ENCODE peak calls at places on chromosome 14, in five cellular contexts. One of them, this sample, is unnamed.

GRCh38 chr14:61653507-61653906 is 41.8 kb upstream of the HIF1A start:
- DNase-seq in tibial nerve: no peak
- DNase-seq in psoas muscle: no peak
- DNase-seq in hepatocyte: peak
- DNase-seq in lower lobe of right lung: no peak
- DNase-seq in this sample: peak

GRCh38 chr14:91279354-91279753 is 34.9 kb upstream of the GPR68 start:
- DNase-seq in tibial nerve: no peak
- DNase-seq in psoas muscle: peak
- DNase-seq in hepatocyte: no peak
- DNase-seq in lower lobe of right lung: peak
- DNase-seq in this sample: no peak

GRCh38 chr14:61460853-61461611 is 139.7 kb downstream of the PRKCH start:
- DNase-seq in tibial nerve: no peak
- DNase-seq in psoas muscle: no peak
- DNase-seq in hepatocyte: no peak
- DNase-seq in lower lobe of right lung: no peak
- DNase-seq in this sample: no peak

GRCh38 chr14:68263563-68264350 is 444.2 kb downstream of the RAD51B start:
- DNase-seq in tibial nerve: no peak
- DNase-seq in psoas muscle: no peak
- DNase-seq in hepatocyte: no peak
- DNase-seq in lower lobe of right lung: no peak
- DNase-seq in this sample: no peak

GRCh38 chr14:91230363-91231035 is 14.0 kb downstream of the GPR68 start:
- DNase-seq in tibial nerve: no peak
- DNase-seq in psoas muscle: no peak
- DNase-seq in hepatocyte: no peak
- DNase-seq in lower lobe of right lung: no peak
- DNase-seq in this sample: no peak

GRCh38 chr14:78135450-78135891 is 34.7 kb upstream of the NRXN3 start:
- DNase-seq in tibial nerve: no peak
- DNase-seq in psoas muscle: no peak
- DNase-seq in hepatocyte: no peak
- DNase-seq in lower lobe of right lung: no peak
- DNase-seq in this sample: no peak

GRCh38 chr14:68792022-68792829 is 641 bp downstream of the ZFP36L1 start:
- DNase-seq in tibial nerve: no peak
- DNase-seq in psoas muscle: no peak
- DNase-seq in hepatocyte: no peak
- DNase-seq in lower lobe of right lung: no peak
- DNase-seq in this sample: no peak

GRCh38 chr14:52879958-52880357 is 70.9 kb downstream of the FERMT2 start:
- DNase-seq in tibial nerve: no peak
- DNase-seq in psoas muscle: no peak
- DNase-seq in hepatocyte: no peak
- DNase-seq in lower lobe of right lung: no peak
- DNase-seq in this sample: no peak

GRCh38 chr14:66152269-66152668 is 333.9 kb upstream of the CCDC196 start:
- DNase-seq in tibial nerve: no peak
- DNase-seq in psoas muscle: no peak
- DNase-seq in hepatocyte: peak
- DNase-seq in lower lobe of right lung: no peak
- DNase-seq in this sample: no peak

GRCh38 chr14:70735043-70735442 is 74.3 kb downstream of the MAP3K9 start:
- DNase-seq in tibial nerve: no peak
- DNase-seq in psoas muscle: no peak
- DNase-seq in hepatocyte: peak
- DNase-seq in lower lobe of right lung: no peak
- DNase-seq in this sample: no peak

GRCh38 chr14:91493169-91493568 is 16.9 kb downstream of the PPP4R3A start:
- DNase-seq in tibial nerve: no peak
- DNase-seq in psoas muscle: no peak
- DNase-seq in hepatocyte: no peak
- DNase-seq in lower lobe of right lung: no peak
- DNase-seq in this sample: no peak

GRCh38 chr14:100529561-100530031 is 57.6 kb downstream of the BEGAIN start:
- DNase-seq in tibial nerve: no peak
- DNase-seq in psoas muscle: peak
- DNase-seq in hepatocyte: peak
- DNase-seq in lower lobe of right lung: peak
- DNase-seq in this sample: peak

GRCh38 chr14:60944206-60944605 is 36.7 kb downstream of the TRMT5 start:
- DNase-seq in tibial nerve: no peak
- DNase-seq in psoas muscle: no peak
- DNase-seq in hepatocyte: no peak
- DNase-seq in lower lobe of right lung: no peak
- DNase-seq in this sample: peak

GRCh38 chr14:68473050-68473449 is 319.8 kb downstream of the ZFP36L1 start:
- DNase-seq in tibial nerve: no peak
- DNase-seq in psoas muscle: no peak
- DNase-seq in hepatocyte: no peak
- DNase-seq in lower lobe of right lung: no peak
- DNase-seq in this sample: no peak

DNA sequence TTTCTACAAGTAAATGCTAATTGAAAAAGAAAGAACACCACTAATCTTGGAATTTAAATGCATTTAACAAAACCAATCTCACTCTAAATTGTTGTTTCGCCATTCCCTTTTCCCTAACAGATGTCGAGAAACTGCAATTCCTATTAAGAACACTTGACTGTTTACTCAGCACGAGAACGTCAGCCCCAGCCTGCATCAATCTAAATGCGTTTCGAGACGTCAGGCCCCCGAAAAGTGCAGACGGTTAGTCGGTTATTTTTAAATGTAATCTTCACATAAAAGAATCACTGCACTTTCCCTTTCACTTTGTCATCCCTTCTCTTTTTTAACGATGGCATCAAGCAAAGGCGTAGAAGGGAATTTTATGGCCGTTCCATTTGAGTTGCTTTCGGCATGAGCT is 837.6 kb downstream of the VRK1 start:
- DNase-seq in tibial nerve: no peak
- DNase-seq in psoas muscle: no peak
- DNase-seq in hepatocyte: no peak
- DNase-seq in lower lobe of right lung: no peak
- DNase-seq in this sample: no peak
- TF ChIP-seq CTCF in tibial nerve: no peak
- TF ChIP-seq CTCF in psoas muscle: no peak
- TF ChIP-seq CTCF in hepatocyte: no peak
- TF ChIP-seq CTCF in lower lobe of right lung: no peak
- TF ChIP-seq CTCF in this sample: no peak

DNA sequence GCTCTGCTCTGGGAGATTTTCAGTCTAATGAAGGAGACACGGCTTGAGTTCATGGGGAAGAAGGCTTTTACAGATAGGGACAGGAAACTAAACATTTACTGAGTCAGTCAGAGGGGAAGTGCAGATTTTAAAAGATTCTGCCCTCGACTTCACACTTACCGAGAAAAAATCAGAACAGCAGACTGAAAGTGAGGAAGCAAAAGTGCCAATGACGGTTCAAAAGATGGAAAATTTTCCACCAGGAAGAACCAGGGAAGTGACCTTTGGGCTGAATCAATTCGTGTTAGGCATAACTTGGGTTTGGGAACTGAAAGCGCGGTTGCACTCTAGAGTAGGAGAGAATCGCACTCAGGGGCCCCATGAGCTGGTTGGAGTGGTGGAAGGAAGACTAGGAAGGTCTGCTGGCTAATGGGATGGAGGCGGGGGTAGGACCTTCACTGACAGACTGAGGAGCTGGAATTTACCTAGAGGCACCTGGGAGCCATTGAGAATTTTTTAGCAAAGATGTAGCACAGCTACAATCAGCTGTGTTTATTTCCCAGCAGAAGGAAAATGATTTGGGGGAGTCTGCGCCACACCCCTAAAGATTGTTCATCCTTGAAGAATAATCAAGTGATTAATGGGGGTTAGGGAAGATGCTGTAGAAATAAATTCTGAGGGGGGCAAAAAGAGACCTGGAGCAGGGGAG is 1.2 kb downstream of the KCNK13 start:
- DNase-seq in tibial nerve: no peak
- DNase-seq in psoas muscle: no peak
- DNase-seq in hepatocyte: no peak
- DNase-seq in lower lobe of right lung: no peak
- DNase-seq in this sample: no peak
- H3K4me3 ChIP-seq in tibial nerve: no peak
- H3K4me3 ChIP-seq in psoas muscle: peak
- H3K4me3 ChIP-seq in hepatocyte: no peak
- H3K4me3 ChIP-seq in lower lobe of right lung: peak
- H3K4me3 ChIP-seq in this sample: peak

GRCh38 chr14:99430491-99430890 is 50.2 kb downstream of the SETD3 start:
- DNase-seq in tibial nerve: no peak
- DNase-seq in psoas muscle: no peak
- DNase-seq in hepatocyte: no peak
- DNase-seq in lower lobe of right lung: peak
- DNase-seq in this sample: peak
- H3K27ac ChIP-seq in tibial nerve: no peak
- H3K27ac ChIP-seq in psoas muscle: no peak
- H3K27ac ChIP-seq in hepatocyte: no peak
- H3K27ac ChIP-seq in lower lobe of right lung: no peak
- H3K27ac ChIP-seq in this sample: no peak

GRCh38 chr14:104078031-104078455 is 7.5 kb upstream of the ASPG start:
- DNase-seq in tibial nerve: peak
- DNase-seq in psoas muscle: peak
- DNase-seq in hepatocyte: peak
- DNase-seq in lower lobe of right lung: peak
- DNase-seq in this sample: peak

GRCh38 chr14:104072586-104072985 is 12.9 kb upstream of the ASPG start:
- DNase-seq in tibial nerve: no peak
- DNase-seq in psoas muscle: no peak
- DNase-seq in hepatocyte: no peak
- DNase-seq in lower lobe of right lung: no peak
- DNase-seq in this sample: no peak

GRCh38 chr14:104073764-104074163 is 11.7 kb upstream of the ASPG start:
- DNase-seq in tibial nerve: no peak
- DNase-seq in psoas muscle: no peak
- DNase-seq in hepatocyte: no peak
- DNase-seq in lower lobe of right lung: no peak
- DNase-seq in this sample: no peak

GRCh38 chr14:104076743-104077142 is 8.8 kb upstream of the ASPG start:
- DNase-seq in tibial nerve: no peak
- DNase-seq in psoas muscle: no peak
- DNase-seq in hepatocyte: no peak
- DNase-seq in lower lobe of right lung: no peak
- DNase-seq in this sample: no peak

GRCh38 chr14:104075530-104076151 is 9.9 kb upstream of the ASPG start:
- DNase-seq in tibial nerve: no peak
- DNase-seq in psoas muscle: no peak
- DNase-seq in hepatocyte: peak
- DNase-seq in lower lobe of right lung: no peak
- DNase-seq in this sample: no peak
- TF ChIP-seq CTCF in tibial nerve: no peak
- TF ChIP-seq CTCF in psoas muscle: no peak
- TF ChIP-seq CTCF in hepatocyte: peak
- TF ChIP-seq CTCF in lower lobe of right lung: peak
- TF ChIP-seq CTCF in this sample: peak

DNA sequence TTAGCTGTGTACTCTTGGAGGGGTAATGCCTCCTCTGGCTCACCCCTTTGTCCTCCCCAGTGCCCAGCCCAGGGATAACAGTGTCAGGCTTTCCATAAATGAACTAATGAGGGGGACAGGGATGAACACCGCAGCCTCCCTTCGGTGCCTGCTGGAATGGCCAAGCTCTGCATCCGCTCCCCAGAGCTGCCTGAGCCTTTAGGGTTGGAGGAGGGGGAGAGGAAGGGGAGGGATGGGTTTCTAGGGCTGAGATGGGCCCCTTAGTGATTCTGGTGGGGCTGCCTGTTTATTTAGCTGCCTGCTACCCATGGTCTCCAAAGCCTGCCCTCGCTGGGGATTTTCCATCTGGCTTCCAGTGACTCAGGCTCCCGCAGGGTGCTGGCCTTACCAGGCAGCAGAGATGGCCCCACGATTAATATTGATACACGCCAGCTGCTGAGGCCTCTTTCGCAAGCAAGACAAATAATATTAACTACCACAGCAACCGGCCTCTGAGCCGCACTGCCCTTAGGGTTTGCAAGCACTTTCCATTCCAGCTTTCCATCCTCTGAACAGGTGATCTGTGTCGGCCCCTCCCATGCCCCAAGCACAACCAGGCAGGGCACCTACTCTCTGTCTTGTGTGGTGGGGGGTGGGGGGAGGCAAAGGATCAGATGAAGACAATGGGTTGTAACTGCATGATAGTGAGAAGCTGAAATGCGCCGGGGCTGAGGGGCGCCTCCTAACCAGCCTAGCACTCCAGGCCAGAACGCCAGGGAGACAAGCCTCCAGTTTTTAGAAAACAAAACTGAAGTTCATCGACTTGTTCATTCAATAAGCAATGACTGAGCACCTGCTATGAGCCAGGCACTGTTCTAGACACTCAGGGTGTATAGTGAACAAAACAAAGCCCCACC is 56.7 kb downstream of the C14orf132 start:
- DNase-seq in tibial nerve: no peak
- DNase-seq in psoas muscle: no peak
- DNase-seq in hepatocyte: peak
- DNase-seq in lower lobe of right lung: no peak
- DNase-seq in this sample: no peak
- H3K4me3 ChIP-seq in tibial nerve: no peak
- H3K4me3 ChIP-seq in psoas muscle: no peak
- H3K4me3 ChIP-seq in hepatocyte: no peak
- H3K4me3 ChIP-seq in lower lobe of right lung: no peak
- H3K4me3 ChIP-seq in this sample: no peak

DNA sequence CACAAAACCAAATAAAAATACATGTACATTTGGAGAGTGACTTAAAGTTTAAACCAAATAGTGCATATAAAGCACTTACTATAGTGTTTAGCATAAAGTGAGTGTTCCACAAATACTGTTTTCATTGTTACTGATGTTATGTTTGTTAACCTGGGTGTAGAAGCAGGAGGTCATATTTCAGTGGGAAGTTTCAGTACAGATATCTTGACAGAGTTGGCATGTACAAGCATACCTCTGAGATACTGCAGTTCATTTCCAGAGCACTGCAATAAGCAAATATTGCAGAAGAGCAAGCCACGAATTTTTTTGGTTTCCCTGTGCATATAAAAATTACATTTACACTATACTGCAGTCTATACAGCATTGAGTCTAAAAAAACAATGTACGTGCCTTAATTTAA is 361.0 kb upstream of the RPL10L start:
- DNase-seq in tibial nerve: no peak
- DNase-seq in psoas muscle: no peak
- DNase-seq in hepatocyte: peak
- DNase-seq in lower lobe of right lung: no peak
- DNase-seq in this sample: no peak
- H3K27ac ChIP-seq in tibial nerve: no peak
- H3K27ac ChIP-seq in psoas muscle: no peak
- H3K27ac ChIP-seq in hepatocyte: no peak
- H3K27ac ChIP-seq in lower lobe of right lung: no peak
- H3K27ac ChIP-seq in this sample: no peak

GRCh38 chr14:77130386-77130785 is 11.2 kb downstream of the ZDHHC22 start:
- DNase-seq in tibial nerve: no peak
- DNase-seq in psoas muscle: no peak
- DNase-seq in hepatocyte: no peak
- DNase-seq in lower lobe of right lung: no peak
- DNase-seq in this sample: no peak

GRCh38 chr14:77128414-77128891 is 13.1 kb downstream of the ZDHHC22 start:
- DNase-seq in tibial nerve: no peak
- DNase-seq in psoas muscle: no peak
- DNase-seq in hepatocyte: no peak
- DNase-seq in lower lobe of right lung: no peak
- DNase-seq in this sample: no peak

GRCh38 chr14:77131206-77131605 is 10.4 kb downstream of the ZDHHC22 start:
- DNase-seq in tibial nerve: no peak
- DNase-seq in psoas muscle: no peak
- DNase-seq in hepatocyte: no peak
- DNase-seq in lower lobe of right lung: no peak
- DNase-seq in this sample: no peak

GRCh38 chr14:77133718-77134338 is 7.8 kb downstream of the ZDHHC22 start:
- DNase-seq in tibial nerve: no peak
- DNase-seq in psoas muscle: peak
- DNase-seq in hepatocyte: peak
- DNase-seq in lower lobe of right lung: peak
- DNase-seq in this sample: peak

GRCh38 chr14:77131871-77132486 is 9.6 kb downstream of the ZDHHC22 start:
- DNase-seq in tibial nerve: no peak
- DNase-seq in psoas muscle: no peak
- DNase-seq in hepatocyte: no peak
- DNase-seq in lower lobe of right lung: no peak
- DNase-seq in this sample: no peak
- TF ChIP-seq CTCF in tibial nerve: no peak
- TF ChIP-seq CTCF in psoas muscle: no peak
- TF ChIP-seq CTCF in hepatocyte: no peak
- TF ChIP-seq CTCF in lower lobe of right lung: no peak
- TF ChIP-seq CTCF in this sample: no peak

This sample was measured in heart right ventricle.